ENCODE peak calls at places on chromosomes 7 and 10, in seven cellular contexts. V, D, P, F, W, R and J are unnamed samples. For H3K9me3, the result is how much of the 10 kb centered on the place peaks cover.

GRCh38 chr10:89163265-89163995 is 43.7 kb downstream of the CH25H start:
- DNase-seq in V (no peak), D (peak), P (peak), F (no peak), W (no peak), R (peak), J (peak)

GRCh38 chr7:153638821-153639435 is 413.3 kb upstream of the DPP6 start:
- DNase-seq in V (no peak), D (no peak), P (no peak), F (no peak), W (no peak), R (no peak), J (no peak)

GRCh38 chr10:19003341-19003740 is 45.3 kb upstream of the MALRD1 start:
- DNase-seq in V (no peak), D (no peak), P (no peak), F (no peak), W (no peak), R (no peak), J (no peak)

GRCh38 chr10:73113543-73113942 is 3.3 kb downstream of the NUDT13 start:
- DNase-seq in V (peak), D (no peak), P (no peak), F (no peak), W (no peak), R (no peak), J (no peak)

GRCh38 chr10:123997486-123998196 is 95.8 kb downstream of the CHST15 start:
- DNase-seq in V (peak), D (no peak), P (no peak), F (peak), W (peak), R (no peak), J (no peak)

GRCh38 chr10:84820596-84820995 is 492.2 kb downstream of the CCSER2 start:
- DNase-seq in V (no peak), D (no peak), P (no peak), F (no peak), W (no peak), R (no peak), J (no peak)

GRCh38 chr10:116683821-116684220 is 58.5 kb downstream of the HSPA12A start:
- DNase-seq in V (no peak), D (no peak), P (no peak), F (no peak), W (no peak), R (no peak), J (no peak)

GRCh38 chr10:129799942-129800341 is 164.1 kb downstream of the EBF3 start:
- DNase-seq in V (no peak), D (no peak), P (no peak), F (no peak), W (no peak), R (no peak), J (no peak)

GRCh38 chr10:102133373-102134195 is 744 bp downstream of the PPRC1 start:
- DNase-seq in V (peak), D (peak), P (peak), F (peak), W (no peak), R (no peak), J (no peak)

GRCh38 chr7:84372712-84373111 is 178.1 kb upstream of the SEMA3A start:
- DNase-seq in V (no peak), D (no peak), P (no peak), F (no peak), W (no peak), R (no peak), J (no peak)

GRCh38 chr10:37937864-37938263 is 38.6 kb downstream of the ZNF25 start:
- DNase-seq in V (no peak), D (no peak), P (no peak), F (no peak), W (no peak), R (no peak), J (no peak)
- H3K9me3 ChIP-seq in V (under half), D (under half), P (under half), F (under half), W (under half), R (under half), J (under half)

GRCh38 chr10:42916974-42917373 is 134.4 kb downstream of the BMS1 start:
- DNase-seq in V (no peak), D (no peak), P (no peak), F (no peak), W (no peak), R (no peak), J (no peak)
- H3K9me3 ChIP-seq in V (under half), D (under half), P (under half), F (under half), W (under half), R (under half), J (under half)

DNA sequence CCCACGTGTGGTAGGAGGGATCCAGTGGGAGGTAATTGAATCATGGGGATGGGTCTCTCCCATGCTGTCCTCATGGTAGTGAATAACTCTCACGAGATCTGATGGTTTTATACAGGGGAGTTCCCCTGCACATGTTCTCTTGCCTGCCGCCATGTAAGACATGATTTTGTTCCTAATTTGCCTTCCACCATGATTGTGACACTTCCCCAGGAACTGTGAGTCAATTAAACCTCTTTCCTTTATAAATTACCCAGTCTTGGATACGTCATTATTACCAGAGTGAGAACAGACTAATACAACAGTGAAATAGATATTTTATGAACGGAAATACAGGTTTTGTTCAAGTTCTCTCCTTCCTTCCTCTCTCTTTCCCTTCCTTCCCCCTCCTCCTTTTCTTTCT is 15.8 kb downstream of the CALD1 start:
- DNase-seq in V (no peak), D (no peak), P (no peak), F (no peak), W (no peak), R (no peak), J (no peak)
- H3K9me3 ChIP-seq in V (under half), D (under half), P (under half), F (under half), W (under half), R (under half), J (under half)

GRCh38 chr10:49844775-49845561 is 82.8 kb upstream of the OGDHL start:
- DNase-seq in V (peak), D (no peak), P (no peak), F (peak), W (no peak), R (no peak), J (no peak)

GRCh38 chr10:49837685-49838084 is 75.6 kb upstream of the OGDHL start:
- DNase-seq in V (no peak), D (no peak), P (no peak), F (no peak), W (no peak), R (no peak), J (no peak)

GRCh38 chr10:49837096-49837495 is 75.0 kb upstream of the OGDHL start:
- DNase-seq in V (peak), D (no peak), P (no peak), F (no peak), W (no peak), R (no peak), J (no peak)

GRCh38 chr10:49841615-49842180 is 79.6 kb upstream of the OGDHL start:
- DNase-seq in V (no peak), D (no peak), P (no peak), F (no peak), W (no peak), R (no peak), J (no peak)
- H3K9me3 ChIP-seq in V (under half), D (under half), P (under half), F (under half), W (under half), R (under half), J (under half)

GRCh38 chr7:149527414-149527813 is 29.8 kb upstream of the ZNF746 start:
- DNase-seq in V (no peak), D (no peak), P (no peak), F (no peak), W (no peak), R (no peak), J (no peak)

GRCh38 chr7:149529136-149529718 is 31.6 kb upstream of the ZNF746 start:
- DNase-seq in V (no peak), D (no peak), P (no peak), F (no peak), W (no peak), R (no peak), J (no peak)

DNA sequence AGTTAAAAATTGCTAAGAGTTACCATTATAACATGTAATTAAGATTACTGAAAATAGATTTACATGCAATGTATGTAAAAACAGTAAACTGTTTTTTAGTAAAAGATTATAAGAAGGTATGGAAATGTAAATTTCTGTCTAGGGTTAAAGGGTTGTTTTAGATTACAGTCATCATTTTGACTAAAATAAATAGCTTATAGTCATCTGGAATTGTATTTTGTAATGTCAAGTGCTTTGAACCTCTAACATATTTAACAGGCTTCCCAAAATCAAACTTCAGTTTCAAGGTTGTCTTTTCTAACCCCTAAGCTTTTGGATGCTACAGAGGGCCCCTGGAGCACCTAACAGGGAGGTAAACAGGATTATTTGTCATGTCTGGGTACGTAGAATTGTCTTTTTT is 35.0 kb upstream of the ZNF746 start:
- DNase-seq in V (no peak), D (no peak), P (no peak), F (no peak), W (no peak), R (no peak), J (no peak)
- H3K9me3 ChIP-seq in V (under half), D (under half), P (under half), F (under half), W (under half), R (under half), J (under half)

DNA sequence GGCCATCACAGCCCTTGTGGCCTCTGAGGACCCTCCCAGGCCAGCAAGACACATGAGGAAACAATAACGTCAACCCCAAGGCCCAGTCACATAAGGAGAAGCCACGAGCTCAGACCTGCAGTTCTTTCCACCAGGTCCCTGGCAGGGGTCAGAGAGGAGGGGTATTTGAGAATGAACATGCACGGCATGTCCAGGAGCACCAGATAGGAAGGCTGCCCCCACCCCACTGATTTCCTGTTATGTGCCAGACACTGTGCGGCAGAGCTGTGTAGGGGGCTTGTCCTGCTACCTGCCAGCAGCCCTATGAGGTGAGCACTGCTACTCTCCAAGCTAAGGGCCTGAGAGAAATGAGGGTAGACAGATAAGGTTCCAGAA is 40.7 kb upstream of the ZMIZ1 start:
- DNase-seq in V (no peak), D (no peak), P (no peak), F (no peak), W (no peak), R (no peak), J (no peak)
- H3K9me3 ChIP-seq in V (under half), D (under half), P (under half), F (under half), W (under half), R (under half), J (under half)